ENCODE peak calls at places on chromosomes 6 and 20, in four cellular contexts. Z, J, C and O are unnamed samples.

GRCh38 chr20:45836841-45837240 is 3.2 kb downstream of the SNX21 start:
- DNase-seq in J (no peak), C (no peak), Z (no peak), O (no peak)

GRCh38 chr6:70277480-70277879 is 25.4 kb downstream of the COL9A1 start:
- DNase-seq in C (no peak), Z (no peak), J (no peak), O (no peak)

GRCh38 chr6:137846772-137847313 is 20.2 kb upstream of the TNFAIP3 start:
- DNase-seq in Z (no peak), J (no peak), C (no peak), O (peak; percentile 31)

GRCh38 chr20:57200882-57201723 is 65.3 kb downstream of the BMP7 start:
- DNase-seq in Z (no peak), C (no peak), J (no peak), O (no peak)

GRCh38 chr6:170139531-170139930 is 151.3 kb downstream of the DLL1 start:
- DNase-seq in C (no peak), J (no peak), Z (no peak), O (no peak)

GRCh38 chr20:33079267-33079666 is at the start of gene BPIFB4:
- DNase-seq in J (no peak), Z (peak; percentile 4), C (no peak), O (peak; percentile 17)

GRCh38 chr6:113936093-113936934 is 34.6 kb downstream of the HDAC2 start:
- DNase-seq in J (no peak), Z (peak; percentile 64), C (peak; percentile 41), O (peak; percentile 62)

GRCh38 chr20:7432612-7433011 is 507.6 kb downstream of the HAO1 start:
- DNase-seq in C (no peak), J (no peak), Z (no peak), O (no peak)

GRCh38 chr6:3849681-3850450 is 693 bp downstream of the FAM50B start:
- DNase-seq in C (no peak), J (no peak), Z (peak; percentile 15), O (no peak)

GRCh38 chr6:54801669-54802068 is 44.9 kb upstream of the FAM83B start:
- DNase-seq in J (no peak), Z (peak; percentile 81), C (peak; percentile 55), O (peak; percentile 78)

GRCh38 chr6:159168536-159169192 is 536 bp upstream of the FNDC1 start:
- DNase-seq in J (no peak), Z (peak; percentile 57), C (no peak), O (no peak)

GRCh38 chr6:42710316-42710715 is 12.1 kb downstream of the PRPH2 start:
- DNase-seq in Z (no peak), C (no peak), J (no peak), O (no peak)

GRCh38 chr6:38155144-38155543 is 335.6 kb downstream of the ZFAND3 start:
- DNase-seq in Z (no peak), J (no peak), C (no peak), O (no peak)

GRCh38 chr6:70404658-70405057 is 8.7 kb upstream of the FAM135A start:
- DNase-seq in Z (no peak), J (no peak), C (no peak), O (no peak)

GRCh38 chr20:58514321-58515239 is 619 bp downstream of the APCDD1L start:
- DNase-seq in C (no peak), Z (peak; percentile 32), J (no peak), O (no peak)

GRCh38 chr20:44618318-44618731 is 33.2 kb downstream of the ADA start:
- DNase-seq in Z (no peak), C (no peak), J (no peak), O (no peak)

GRCh38 chr6:150229775-150230561 is 87.1 kb downstream of the PPP1R14C start:
- DNase-seq in Z (peak; percentile 58), C (no peak), J (no peak), O (peak; percentile 57)

GRCh38 chr20:43583982-43584432 is 6.7 kb upstream of the IFT52 start:
- DNase-seq in Z (peak; percentile 97), J (peak; percentile 74), C (peak; percentile 94), O (peak; percentile 81)

GRCh38 chr6:149422581-149422980 is 22.5 kb downstream of the SUMO4 start:
- DNase-seq in C (no peak), J (no peak), Z (no peak), O (no peak)

GRCh38 chr6:56655996-56656395 is 13.3 kb upstream of the DST start:
- DNase-seq in C (no peak), J (no peak), Z (no peak), O (no peak)

GRCh38 chr6:14796974-14797762 is 448.7 kb upstream of the JARID2 start:
- DNase-seq in J (no peak), Z (peak; percentile 50), C (no peak), O (no peak)

GRCh38 chr20:35476288-35476687 is 20.9 kb downstream of the CEP250 start:
- DNase-seq in J (no peak), Z (no peak), C (no peak), O (no peak)

GRCh38 chr6:227074-227782 is 65.1 kb upstream of the DUSP22 start:
- DNase-seq in J (no peak), C (no peak), Z (no peak), O (no peak)

GRCh38 chr6:137850816-137851602 is 16.1 kb upstream of the TNFAIP3 start:
- DNase-seq in J (no peak), Z (no peak), C (no peak), O (no peak)

GRCh38 chr6:159075506-159076100 is 30.8 kb upstream of the TAGAP start:
- DNase-seq in C (no peak), Z (no peak), J (peak; percentile 26), O (no peak)

GRCh38 chr20:25149986-25150385 is 45.5 kb upstream of the ENTPD6 start:
- DNase-seq in J (no peak), C (no peak), Z (no peak), O (no peak)

GRCh38 chr6:68757821-68758220 is 122.7 kb downstream of the ADGRB3 start:
- DNase-seq in J (no peak), C (no peak), Z (no peak), O (no peak)

GRCh38 chr6:5672581-5673011 is 334.1 kb downstream of the NRN1 start:
- DNase-seq in C (peak; percentile 94), J (no peak), Z (peak; percentile 84), O (peak; percentile 86)

GRCh38 chr6:67045076-67045475 is 1338.0 kb upstream of the EYS start:
- DNase-seq in J (no peak), C (no peak), Z (no peak), O (no peak)

GRCh38 chr6:103983860-103984259 is 875.9 kb downstream of the HACE1 start:
- DNase-seq in Z (no peak), C (no peak), J (no peak), O (peak; percentile 77)

GRCh38 chr20:61976275-61976649 is 89.4 kb downstream of the TAF4 start:
- DNase-seq in J (no peak), C (no peak), Z (no peak), O (no peak)

GRCh38 chr6:153108320-153108719 is 22.8 kb downstream of the RGS17 start:
- DNase-seq in Z (peak; percentile 27), C (no peak), J (no peak), O (peak; percentile 52)

GRCh38 chr20:58086763-58087566 is 141.5 kb downstream of the ANKRD60 start:
- DNase-seq in Z (peak; percentile 48), C (no peak), J (no peak), O (peak; percentile 67)

GRCh38 chr20:20083796-20084195 is 31.5 kb downstream of the CFAP61 start:
- DNase-seq in Z (peak; percentile 21), J (no peak), C (no peak), O (peak; percentile 52)